ENCODE peak calls at places on chromosome 2, in ten cellular contexts. One of them, this sample, is unnamed. For H3K9me3, the result is how much of the 10 kb centered on the place peaks cover.

GRCh38 chr2:189393440-189394111 is 47.7 kb upstream of the WDR75 start:
- DNase-seq in K562: no peak
- DNase-seq in CD8-positive, alpha-beta T cell: no peak
- DNase-seq in OCI-LY7: no peak
- DNase-seq in naive thymus-derived CD4-positive, alpha-beta T cell: no peak
- DNase-seq in heart left ventricle: no peak
- DNase-seq in colonic mucosa: no peak
- DNase-seq in CD4-positive, alpha-beta T cell: no peak
- DNase-seq in PC-3: peak
- DNase-seq in lower lobe of right lung: no peak
- DNase-seq in this sample: no peak

GRCh38 chr2:138572318-138572717 is 70.7 kb downstream of the SPOPL start:
- DNase-seq in K562: no peak
- DNase-seq in CD8-positive, alpha-beta T cell: no peak
- DNase-seq in OCI-LY7: no peak
- DNase-seq in naive thymus-derived CD4-positive, alpha-beta T cell: no peak
- DNase-seq in heart left ventricle: no peak
- DNase-seq in colonic mucosa: no peak
- DNase-seq in CD4-positive, alpha-beta T cell: no peak
- DNase-seq in PC-3: no peak
- DNase-seq in lower lobe of right lung: no peak
- DNase-seq in this sample: no peak

GRCh38 chr2:99784282-99784681 is 294.5 kb upstream of the REV1 start:
- DNase-seq in K562: no peak
- DNase-seq in CD8-positive, alpha-beta T cell: no peak
- DNase-seq in OCI-LY7: no peak
- DNase-seq in naive thymus-derived CD4-positive, alpha-beta T cell: no peak
- DNase-seq in heart left ventricle: no peak
- DNase-seq in colonic mucosa: no peak
- DNase-seq in CD4-positive, alpha-beta T cell: no peak
- DNase-seq in PC-3: no peak
- DNase-seq in lower lobe of right lung: no peak
- DNase-seq in this sample: no peak

GRCh38 chr2:163528640-163529217 is 207.1 kb downstream of the FIGN start:
- DNase-seq in K562: no peak
- DNase-seq in CD8-positive, alpha-beta T cell: no peak
- DNase-seq in OCI-LY7: no peak
- DNase-seq in naive thymus-derived CD4-positive, alpha-beta T cell: no peak
- DNase-seq in heart left ventricle: no peak
- DNase-seq in colonic mucosa: no peak
- DNase-seq in CD4-positive, alpha-beta T cell: no peak
- DNase-seq in PC-3: no peak
- DNase-seq in lower lobe of right lung: no peak
- DNase-seq in this sample: no peak

GRCh38 chr2:161676902-161677496 is 52.8 kb downstream of the SLC4A10 start:
- DNase-seq in K562: no peak
- DNase-seq in CD8-positive, alpha-beta T cell: no peak
- DNase-seq in OCI-LY7: no peak
- DNase-seq in naive thymus-derived CD4-positive, alpha-beta T cell: no peak
- DNase-seq in heart left ventricle: no peak
- DNase-seq in colonic mucosa: no peak
- DNase-seq in CD4-positive, alpha-beta T cell: no peak
- DNase-seq in PC-3: no peak
- DNase-seq in lower lobe of right lung: no peak
- DNase-seq in this sample: peak

GRCh38 chr2:33000986-33001385 is 54.2 kb downstream of the LTBP1 start:
- DNase-seq in K562: no peak
- DNase-seq in CD8-positive, alpha-beta T cell: no peak
- DNase-seq in OCI-LY7: no peak
- DNase-seq in naive thymus-derived CD4-positive, alpha-beta T cell: no peak
- DNase-seq in heart left ventricle: no peak
- DNase-seq in colonic mucosa: no peak
- DNase-seq in CD4-positive, alpha-beta T cell: no peak
- DNase-seq in PC-3: peak
- DNase-seq in lower lobe of right lung: no peak
- DNase-seq in this sample: no peak

GRCh38 chr2:96098900-96099590 is 17.3 kb downstream of the ADRA2B start:
- DNase-seq in K562: no peak
- DNase-seq in CD8-positive, alpha-beta T cell: no peak
- DNase-seq in OCI-LY7: no peak
- DNase-seq in naive thymus-derived CD4-positive, alpha-beta T cell: no peak
- DNase-seq in heart left ventricle: peak
- DNase-seq in colonic mucosa: peak
- DNase-seq in CD4-positive, alpha-beta T cell: no peak
- DNase-seq in PC-3: no peak
- DNase-seq in lower lobe of right lung: peak
- DNase-seq in this sample: no peak

GRCh38 chr2:63661076-63661475 is 72.3 kb downstream of the MDH1 start:
- DNase-seq in K562: no peak
- DNase-seq in CD8-positive, alpha-beta T cell: no peak
- DNase-seq in OCI-LY7: no peak
- DNase-seq in naive thymus-derived CD4-positive, alpha-beta T cell: no peak
- DNase-seq in heart left ventricle: no peak
- DNase-seq in colonic mucosa: no peak
- DNase-seq in CD4-positive, alpha-beta T cell: no peak
- DNase-seq in PC-3: peak
- DNase-seq in lower lobe of right lung: no peak
- DNase-seq in this sample: no peak

GRCh38 chr2:110103060-110103961 is 12.3 kb downstream of the MALL start:
- DNase-seq in K562: no peak
- DNase-seq in CD8-positive, alpha-beta T cell: no peak
- DNase-seq in OCI-LY7: no peak
- DNase-seq in naive thymus-derived CD4-positive, alpha-beta T cell: no peak
- DNase-seq in heart left ventricle: peak
- DNase-seq in colonic mucosa: peak
- DNase-seq in CD4-positive, alpha-beta T cell: no peak
- DNase-seq in PC-3: no peak
- DNase-seq in lower lobe of right lung: peak
- DNase-seq in this sample: no peak

GRCh38 chr2:110099471-110100225 is 16.0 kb downstream of the MALL start:
- DNase-seq in K562: no peak
- DNase-seq in CD8-positive, alpha-beta T cell: no peak
- DNase-seq in OCI-LY7: no peak
- DNase-seq in naive thymus-derived CD4-positive, alpha-beta T cell: no peak
- DNase-seq in heart left ventricle: no peak
- DNase-seq in colonic mucosa: no peak
- DNase-seq in CD4-positive, alpha-beta T cell: no peak
- DNase-seq in PC-3: no peak
- DNase-seq in lower lobe of right lung: peak
- DNase-seq in this sample: no peak

GRCh38 chr2:110101280-110101844 is 14.3 kb downstream of the MALL start:
- DNase-seq in K562: no peak
- DNase-seq in CD8-positive, alpha-beta T cell: no peak
- DNase-seq in OCI-LY7: no peak
- DNase-seq in naive thymus-derived CD4-positive, alpha-beta T cell: no peak
- DNase-seq in heart left ventricle: peak
- DNase-seq in colonic mucosa: peak
- DNase-seq in CD4-positive, alpha-beta T cell: no peak
- DNase-seq in PC-3: peak
- DNase-seq in lower lobe of right lung: peak
- DNase-seq in this sample: peak

GRCh38 chr2:110104025-110104771 is 11.4 kb downstream of the MALL start:
- DNase-seq in K562: no peak
- DNase-seq in CD8-positive, alpha-beta T cell: no peak
- DNase-seq in OCI-LY7: no peak
- DNase-seq in naive thymus-derived CD4-positive, alpha-beta T cell: no peak
- DNase-seq in heart left ventricle: no peak
- DNase-seq in colonic mucosa: no peak
- DNase-seq in CD4-positive, alpha-beta T cell: no peak
- DNase-seq in PC-3: peak
- DNase-seq in lower lobe of right lung: peak
- DNase-seq in this sample: no peak

DNA sequence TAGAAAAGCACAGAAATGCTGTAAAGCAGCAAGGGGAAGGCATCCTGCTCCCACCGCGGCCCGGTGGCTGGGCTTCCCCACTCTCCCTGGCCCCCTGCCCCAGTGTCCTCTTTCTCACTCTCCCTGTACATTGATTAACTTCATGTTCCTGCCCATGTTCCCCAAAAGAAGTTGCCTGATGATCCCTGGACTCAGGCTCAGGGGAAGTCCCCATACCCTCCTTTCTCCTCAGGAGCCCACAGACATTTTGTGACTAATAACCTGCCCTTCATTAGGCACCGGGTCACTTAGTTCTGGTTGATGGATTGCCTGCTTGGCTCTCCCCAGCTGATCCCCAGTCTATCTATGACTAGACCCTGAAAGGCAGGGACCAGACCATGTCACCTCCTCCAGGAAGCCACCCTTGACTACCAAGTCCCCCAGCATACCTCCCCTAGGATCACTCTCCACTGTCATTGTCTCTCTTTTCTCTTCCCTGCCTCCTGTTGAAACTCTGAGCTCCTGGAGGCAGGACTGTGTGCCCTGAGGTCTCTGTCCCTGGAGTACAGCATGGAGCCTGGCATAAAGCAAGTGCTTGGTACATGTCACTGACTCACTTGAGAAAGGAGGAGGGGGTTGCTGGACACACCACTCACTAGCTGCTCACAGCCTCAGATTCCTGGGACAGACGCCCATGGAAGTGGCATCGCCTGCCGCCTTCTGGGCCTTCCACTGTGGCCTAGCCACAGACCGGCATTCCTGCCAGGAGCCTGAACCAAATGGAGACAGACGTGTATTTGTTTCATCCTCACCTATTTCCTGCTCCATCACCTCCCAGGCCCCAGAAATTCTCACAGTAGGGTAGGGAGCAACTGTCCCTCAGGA is 13.5 kb downstream of the MALL start:
- DNase-seq in K562: no peak
- DNase-seq in CD8-positive, alpha-beta T cell: no peak
- DNase-seq in OCI-LY7: no peak
- DNase-seq in naive thymus-derived CD4-positive, alpha-beta T cell: no peak
- DNase-seq in heart left ventricle: peak
- DNase-seq in colonic mucosa: peak
- DNase-seq in CD4-positive, alpha-beta T cell: no peak
- DNase-seq in PC-3: peak
- DNase-seq in lower lobe of right lung: no peak
- DNase-seq in this sample: no peak
- H3K27ac ChIP-seq in K562: no peak
- H3K27ac ChIP-seq in CD8-positive, alpha-beta T cell: no peak
- H3K27ac ChIP-seq in OCI-LY7: no peak
- H3K27ac ChIP-seq in naive thymus-derived CD4-positive, alpha-beta T cell: no peak
- H3K27ac ChIP-seq in heart left ventricle: peak
- H3K27ac ChIP-seq in colonic mucosa: peak
- H3K27ac ChIP-seq in CD4-positive, alpha-beta T cell: no peak
- H3K27ac ChIP-seq in PC-3: peak
- H3K27ac ChIP-seq in lower lobe of right lung: peak
- H3K27ac ChIP-seq in this sample: no peak

GRCh38 chr2:85942346-85942957 is 53.7 kb upstream of the ST3GAL5 start:
- DNase-seq in K562: no peak
- DNase-seq in CD8-positive, alpha-beta T cell: no peak
- DNase-seq in OCI-LY7: no peak
- DNase-seq in naive thymus-derived CD4-positive, alpha-beta T cell: no peak
- DNase-seq in heart left ventricle: no peak
- DNase-seq in colonic mucosa: no peak
- DNase-seq in CD4-positive, alpha-beta T cell: no peak
- DNase-seq in PC-3: no peak
- DNase-seq in lower lobe of right lung: no peak
- DNase-seq in this sample: no peak
- H3K9me3 ChIP-seq in K562: under half
- H3K9me3 ChIP-seq in CD8-positive, alpha-beta T cell: under half
- H3K9me3 ChIP-seq in OCI-LY7: under half
- H3K9me3 ChIP-seq in naive thymus-derived CD4-positive, alpha-beta T cell: under half
- H3K9me3 ChIP-seq in heart left ventricle: under half
- H3K9me3 ChIP-seq in colonic mucosa: under half
- H3K9me3 ChIP-seq in CD4-positive, alpha-beta T cell: under half
- H3K9me3 ChIP-seq in PC-3: under half
- H3K9me3 ChIP-seq in lower lobe of right lung: under half
- H3K9me3 ChIP-seq in this sample: under half

GRCh38 chr2:37633838-37634237 is 37.6 kb downstream of the CDC42EP3 start:
- DNase-seq in K562: no peak
- DNase-seq in CD8-positive, alpha-beta T cell: no peak
- DNase-seq in OCI-LY7: no peak
- DNase-seq in naive thymus-derived CD4-positive, alpha-beta T cell: no peak
- DNase-seq in heart left ventricle: no peak
- DNase-seq in colonic mucosa: no peak
- DNase-seq in CD4-positive, alpha-beta T cell: no peak
- DNase-seq in PC-3: no peak
- DNase-seq in lower lobe of right lung: no peak
- DNase-seq in this sample: no peak

GRCh38 chr2:37631292-37631691 is 40.1 kb downstream of the CDC42EP3 start:
- DNase-seq in K562: no peak
- DNase-seq in CD8-positive, alpha-beta T cell: no peak
- DNase-seq in OCI-LY7: no peak
- DNase-seq in naive thymus-derived CD4-positive, alpha-beta T cell: no peak
- DNase-seq in heart left ventricle: no peak
- DNase-seq in colonic mucosa: no peak
- DNase-seq in CD4-positive, alpha-beta T cell: no peak
- DNase-seq in PC-3: no peak
- DNase-seq in lower lobe of right lung: no peak
- DNase-seq in this sample: no peak

GRCh38 chr2:37633234-37633633 is 38.2 kb downstream of the CDC42EP3 start:
- DNase-seq in K562: no peak
- DNase-seq in CD8-positive, alpha-beta T cell: no peak
- DNase-seq in OCI-LY7: no peak
- DNase-seq in naive thymus-derived CD4-positive, alpha-beta T cell: no peak
- DNase-seq in heart left ventricle: no peak
- DNase-seq in colonic mucosa: no peak
- DNase-seq in CD4-positive, alpha-beta T cell: no peak
- DNase-seq in PC-3: no peak
- DNase-seq in lower lobe of right lung: no peak
- DNase-seq in this sample: no peak

GRCh38 chr2:37631698-37632097 is 39.7 kb downstream of the CDC42EP3 start:
- DNase-seq in K562: no peak
- DNase-seq in CD8-positive, alpha-beta T cell: no peak
- DNase-seq in OCI-LY7: no peak
- DNase-seq in naive thymus-derived CD4-positive, alpha-beta T cell: no peak
- DNase-seq in heart left ventricle: no peak
- DNase-seq in colonic mucosa: no peak
- DNase-seq in CD4-positive, alpha-beta T cell: no peak
- DNase-seq in PC-3: no peak
- DNase-seq in lower lobe of right lung: no peak
- DNase-seq in this sample: no peak

GRCh38 chr2:37632310-37632709 is 39.1 kb downstream of the CDC42EP3 start:
- DNase-seq in K562: no peak
- DNase-seq in CD8-positive, alpha-beta T cell: no peak
- DNase-seq in OCI-LY7: no peak
- DNase-seq in naive thymus-derived CD4-positive, alpha-beta T cell: no peak
- DNase-seq in heart left ventricle: no peak
- DNase-seq in colonic mucosa: no peak
- DNase-seq in CD4-positive, alpha-beta T cell: no peak
- DNase-seq in PC-3: no peak
- DNase-seq in lower lobe of right lung: no peak
- DNase-seq in this sample: no peak
- H3K27ac ChIP-seq in K562: no peak
- H3K27ac ChIP-seq in CD8-positive, alpha-beta T cell: no peak
- H3K27ac ChIP-seq in OCI-LY7: no peak
- H3K27ac ChIP-seq in naive thymus-derived CD4-positive, alpha-beta T cell: no peak
- H3K27ac ChIP-seq in heart left ventricle: no peak
- H3K27ac ChIP-seq in colonic mucosa: no peak
- H3K27ac ChIP-seq in CD4-positive, alpha-beta T cell: no peak
- H3K27ac ChIP-seq in PC-3: no peak
- H3K27ac ChIP-seq in lower lobe of right lung: no peak
- H3K27ac ChIP-seq in this sample: no peak

DNA sequence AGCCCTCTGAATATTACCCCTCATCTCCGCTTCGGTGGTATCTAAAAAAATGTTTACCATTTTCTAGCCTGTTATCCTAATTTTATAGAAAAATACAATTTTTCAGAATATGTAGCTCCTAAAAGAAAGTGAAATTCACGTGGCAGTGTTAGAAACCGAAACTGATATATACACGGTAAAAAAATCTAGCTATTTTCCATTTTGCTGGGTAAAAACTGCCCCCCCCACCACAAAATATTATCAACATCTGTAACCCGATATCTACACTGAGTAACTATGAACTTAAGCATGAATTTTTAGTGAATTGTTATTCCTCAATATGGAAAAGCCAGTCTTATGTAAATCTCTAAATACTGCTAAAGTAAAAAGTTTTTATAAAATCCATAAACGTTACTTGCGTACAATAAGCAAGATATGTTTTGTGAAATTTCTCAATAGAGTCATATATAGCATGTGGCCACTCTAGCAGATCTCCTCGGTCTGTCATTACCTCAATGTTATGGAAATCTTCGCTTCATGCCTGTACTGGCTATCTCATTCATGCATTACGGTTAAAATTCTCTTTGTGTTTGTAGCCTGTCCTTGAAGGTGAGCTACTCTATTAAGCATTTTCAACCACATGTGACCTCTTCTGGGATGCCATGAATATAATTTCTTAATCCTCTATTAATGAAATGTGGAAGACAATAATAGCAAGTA is 524.2 kb downstream of the TRIB2 start:
- DNase-seq in K562: no peak
- DNase-seq in CD8-positive, alpha-beta T cell: no peak
- DNase-seq in OCI-LY7: no peak
- DNase-seq in naive thymus-derived CD4-positive, alpha-beta T cell: no peak
- DNase-seq in heart left ventricle: no peak
- DNase-seq in colonic mucosa: no peak
- DNase-seq in CD4-positive, alpha-beta T cell: no peak
- DNase-seq in PC-3: no peak
- DNase-seq in lower lobe of right lung: no peak
- DNase-seq in this sample: no peak
- H3K9me3 ChIP-seq in K562: under half
- H3K9me3 ChIP-seq in CD8-positive, alpha-beta T cell: under half
- H3K9me3 ChIP-seq in OCI-LY7: under half
- H3K9me3 ChIP-seq in naive thymus-derived CD4-positive, alpha-beta T cell: under half
- H3K9me3 ChIP-seq in heart left ventricle: under half
- H3K9me3 ChIP-seq in colonic mucosa: under half
- H3K9me3 ChIP-seq in CD4-positive, alpha-beta T cell: under half
- H3K9me3 ChIP-seq in PC-3: under half
- H3K9me3 ChIP-seq in lower lobe of right lung: under half
- H3K9me3 ChIP-seq in this sample: under half